ENCODE peak calls at places on chromosome 21, in nine cellular contexts. A is HFF-Myc; X is fibroblast of lung; T is esophagus squamous epithelium; E is ovary; H is central memory CD8-positive, alpha-beta T cell; M is occipital lobe; O is GF-D8; B is stimulated activated CD4-positive, alpha-beta T cell treated with anti-CD3 and anti-CD28 coated beads, TNF-alpha, amount 100 ng/mL, for 48 hours. D is an unnamed sample.

GRCh38 chr21:38900499-38900898 is 94.8 kb downstream of the ETS2 start:
- DNase-seq in A (no peak), X (no peak), T (no peak), E (no peak), H (no peak), M (no peak), O (no peak), B (no peak), D (no peak)

GRCh38 chr21:33015091-33015490 is 10.6 kb upstream of the OLIG2 start:
- DNase-seq in A (no peak), X (no peak), T (no peak), E (no peak), H (no peak), M (no peak), O (no peak), B (no peak), D (no peak)

GRCh38 chr21:36909423-36909822 is 57.0 kb downstream of the HLCS start:
- DNase-seq in A (no peak), X (peak), T (no peak), E (no peak), H (no peak), M (no peak), O (no peak), B (no peak), D (no peak)

GRCh38 chr21:46120301-46121285 is 22.7 kb downstream of the COL6A2 start:
- DNase-seq in A (no peak), X (no peak), T (no peak), E (peak), H (no peak), M (no peak), O (no peak), B (no peak), D (no peak)

GRCh38 chr21:43297411-43297981 is 128.7 kb downstream of the CRYAA start:
- DNase-seq in A (no peak), X (no peak), T (no peak), E (no peak), H (no peak), M (no peak), O (no peak), B (no peak), D (no peak)

GRCh38 chr21:15333943-15334342 is 269.1 kb upstream of the NRIP1 start:
- DNase-seq in A (no peak), X (no peak), T (no peak), E (no peak), H (no peak), M (no peak), O (no peak), B (no peak), D (no peak)

GRCh38 chr21:14071902-14072734 is 138.6 kb downstream of the LIPI start:
- DNase-seq in A (no peak), X (no peak), T (no peak), E (no peak), H (no peak), M (no peak), O (no peak), B (no peak), D (no peak)

GRCh38 chr21:42195378-42196031 is 23.4 kb upstream of the ABCG1 start:
- DNase-seq in A (no peak), X (no peak), T (no peak), E (no peak), H (no peak), M (no peak), O (peak), B (no peak), D (no peak)

GRCh38 chr21:33230518-33231324 is 983 bp downstream of the IFNAR2 start:
- DNase-seq in A (no peak), X (peak), T (no peak), E (no peak), H (peak), M (peak), O (peak), B (no peak), D (no peak)

GRCh38 chr21:43736224-43736883 is 17.4 kb downstream of the PDXK start:
- DNase-seq in A (no peak), X (peak), T (no peak), E (no peak), H (no peak), M (no peak), O (no peak), B (no peak), D (no peak)

GRCh38 chr21:46099476-46099875 is 1.6 kb downstream of the COL6A2 start:
- DNase-seq in A (no peak), X (no peak), T (no peak), E (peak), H (peak), M (no peak), O (no peak), B (no peak), D (no peak)

GRCh38 chr21:18026359-18026758 is 207.2 kb upstream of the C21orf91 start:
- DNase-seq in A (no peak), X (no peak), T (no peak), E (no peak), H (no peak), M (no peak), O (no peak), B (no peak), D (no peak)

D was measured in NCI-H2227 treated with DMSO at 0.1 percent for 48 hours.